ENCODE peak calls at places on chromosomes 5 and 9, in nine cellular contexts. V is brain microvascular endothelial cell; B is lung; Z is GM06990; I is lower leg skin; S is CD8-positive, alpha-beta T cell; O is foreskin fibroblast; D is stomach; F is astrocyte. M is an unnamed sample.

GRCh38 chr9:129225815-129226214 is 47.8 kb upstream of the IER5L start:
- DNase-seq in B (no peak), F (peak), O (peak), V (peak), Z (no peak), S (no peak), I (no peak), D (peak), M (peak)

GRCh38 chr5:115785395-115786009 is 31.0 kb downstream of the CDO1 start:
- DNase-seq in B (no peak), D (no peak), O (no peak), F (no peak), S (no peak), V (no peak), Z (no peak), I (no peak), M (peak)

GRCh38 chr9:137666950-137667670 is 48.3 kb downstream of the EHMT1 start:
- DNase-seq in Z (no peak), D (peak), O (no peak), B (no peak), F (no peak), I (no peak), V (no peak), S (no peak), M (no peak)

GRCh38 chr9:126834672-126835071 is 25.8 kb upstream of the ZBTB34 start:
- DNase-seq in I (no peak), O (no peak), B (no peak), S (no peak), F (no peak), Z (no peak), V (no peak), D (no peak), M (no peak)

GRCh38 chr9:5951686-5952211 is 61.1 kb downstream of the MLANA start:
- DNase-seq in V (peak), Z (peak), O (peak), D (no peak), S (no peak), B (no peak), I (no peak), F (peak), M (peak)

GRCh38 chr5:149413477-149414210 is 34.6 kb upstream of the IL17B start:
- DNase-seq in S (no peak), D (no peak), B (no peak), I (no peak), V (no peak), F (no peak), O (no peak), Z (no peak), M (no peak)

GRCh38 chr9:36878161-36878560 is 155.9 kb downstream of the PAX5 start:
- DNase-seq in Z (no peak), V (no peak), B (no peak), D (no peak), O (no peak), S (no peak), I (no peak), F (no peak), M (no peak)

GRCh38 chr5:5221731-5222130 is 81.6 kb downstream of the ADAMTS16 start:
- DNase-seq in D (no peak), F (peak), B (no peak), S (no peak), Z (no peak), V (peak), I (no peak), O (peak), M (peak)

GRCh38 chr9:104808030-104808614 is 44.2 kb downstream of the NIPSNAP3B start:
- DNase-seq in B (no peak), D (peak), S (no peak), V (no peak), Z (no peak), F (peak), O (peak), I (no peak), M (peak)

GRCh38 chr5:147464211-147464610 is 45.7 kb downstream of the DPYSL3 start:
- DNase-seq in D (no peak), B (no peak), O (peak), V (peak), Z (no peak), F (no peak), I (no peak), S (no peak), M (peak)

GRCh38 chr9:122202099-122202498 is 26.7 kb downstream of the LHX6 start:
- DNase-seq in Z (no peak), B (no peak), S (no peak), O (no peak), F (no peak), V (no peak), D (peak), I (no peak), M (no peak)

GRCh38 chr5:61350535-61350934 is 18.5 kb downstream of the ZSWIM6 start:
- DNase-seq in F (no peak), Z (no peak), O (no peak), D (no peak), S (no peak), I (no peak), V (no peak), B (no peak), M (no peak)

GRCh38 chr5:7910738-7911428 is 41.9 kb downstream of the MTRR start:
- DNase-seq in D (no peak), Z (no peak), I (no peak), V (no peak), F (no peak), S (no peak), B (no peak), O (no peak), M (no peak)

GRCh38 chr9:81814794-81815464 is 113.3 kb upstream of the SPATA31D4 start:
- DNase-seq in I (no peak), V (no peak), O (no peak), D (no peak), S (no peak), F (peak), B (no peak), Z (no peak), M (no peak)

GRCh38 chr9:1051286-1052118 is 1.3 kb downstream of the DMRT2 start:
- DNase-seq in S (no peak), B (no peak), O (peak), V (no peak), F (no peak), D (peak), I (peak), Z (no peak), M (no peak)

GRCh38 chr9:81874228-81874627 is 54.0 kb upstream of the SPATA31D4 start:
- DNase-seq in B (no peak), S (no peak), D (no peak), V (no peak), F (no peak), I (no peak), O (no peak), Z (no peak), M (no peak)

GRCh38 chr5:139767960-139768359 is 27.6 kb upstream of the PSD2 start:
- DNase-seq in I (no peak), F (no peak), Z (no peak), O (no peak), S (no peak), D (no peak), V (no peak), B (peak), M (no peak)

GRCh38 chr5:95417971-95418370 is 26.8 kb downstream of the FAM81B start:
- DNase-seq in V (no peak), S (no peak), O (peak), B (no peak), D (no peak), F (no peak), Z (no peak), I (no peak), M (no peak)

GRCh38 chr5:58497956-58498942 is 7.0 kb downstream of the GAPT start:
- DNase-seq in O (peak), S (no peak), Z (no peak), V (peak), B (no peak), D (peak), F (peak), I (no peak), M (peak)

GRCh38 chr9:2134391-2134790 is 119.2 kb downstream of the SMARCA2 start:
- DNase-seq in Z (no peak), D (no peak), F (peak), S (no peak), I (no peak), V (peak), B (no peak), O (no peak), M (peak)

GRCh38 chr5:123819818-123820217 is 307.8 kb downstream of the CSNK1G3 start:
- DNase-seq in V (peak), B (no peak), S (no peak), F (peak), O (peak), D (no peak), I (no peak), Z (no peak), M (peak)

GRCh38 chr9:14144215-14144614 is 169.7 kb downstream of the NFIB start:
- DNase-seq in D (no peak), O (no peak), F (no peak), B (no peak), V (no peak), Z (no peak), S (no peak), I (no peak), M (no peak)

DNA sequence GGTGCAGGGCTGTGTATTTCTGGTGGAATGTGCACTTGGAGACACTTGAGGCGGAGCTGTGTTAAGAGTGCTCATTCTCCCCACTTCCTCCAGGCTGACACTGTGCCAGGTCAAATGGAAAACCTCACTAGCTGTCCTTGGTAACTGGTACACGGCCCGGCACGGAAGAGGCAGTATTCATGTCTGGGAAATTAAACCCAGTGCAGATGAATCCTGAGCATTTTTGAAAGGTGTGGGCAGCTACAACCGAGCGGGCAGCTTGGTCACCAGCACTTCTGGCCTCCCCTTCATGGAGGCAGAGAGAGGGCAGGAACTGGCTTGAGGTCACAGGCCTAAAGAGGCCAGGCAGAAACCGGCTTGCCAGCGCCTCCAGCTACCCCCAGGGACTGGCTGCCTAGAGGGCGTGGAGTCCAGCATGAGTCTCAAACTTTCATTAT is 1.6 kb downstream of the CLPTM1L start:
- DNase-seq in O (no peak), S (no peak), V (no peak), I (no peak), F (no peak), Z (no peak), B (peak), D (peak), M (no peak)
- H3K4me3 ChIP-seq in O (peak), S (no peak), V (no peak), I (no peak), F (no peak), Z (peak), B (no peak), D (peak), M (peak)

DNA sequence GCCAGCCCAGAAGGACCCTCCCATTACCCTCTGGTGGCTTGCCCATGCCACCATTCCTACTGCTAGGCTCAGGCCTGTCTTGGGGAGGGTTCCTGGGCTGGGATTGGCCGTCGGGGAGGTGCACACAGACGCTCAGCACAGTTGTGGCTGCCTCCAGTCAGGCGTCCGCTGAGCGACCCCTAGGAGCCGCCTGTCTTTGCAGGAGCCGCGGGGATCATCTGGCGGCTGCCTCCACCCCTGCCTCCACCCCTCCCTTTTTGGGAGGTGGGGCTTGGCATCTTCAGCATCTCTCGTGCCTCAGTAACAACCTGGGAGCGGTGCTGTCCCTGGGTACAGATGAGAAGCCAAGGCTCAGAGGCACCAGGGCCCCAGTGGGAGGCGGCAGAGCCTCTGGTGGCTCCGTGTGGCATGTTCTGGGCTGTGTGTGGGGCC is 39.6 kb downstream of the RXRA start:
- DNase-seq in I (peak), O (peak), B (no peak), Z (no peak), F (no peak), V (no peak), S (no peak), D (peak), M (peak)
- TF ChIP-seq CTCF in I (no peak), O (no peak), B (no peak), Z (no peak), F (no peak), V (no peak), S (no peak), D (no peak), M (no peak)

GRCh38 chr5:137034764-137035479 is 464.2 kb downstream of the SPOCK1 start:
- DNase-seq in I (no peak), B (no peak), V (no peak), D (no peak), F (no peak), O (no peak), Z (no peak), S (no peak), M (no peak)

GRCh38 chr5:137035480-137035878 is 463.6 kb downstream of the SPOCK1 start:
- DNase-seq in V (no peak), S (no peak), O (peak), F (no peak), I (no peak), B (no peak), D (no peak), Z (no peak), M (peak)

GRCh38 chr5:137034213-137034612 is 464.9 kb downstream of the SPOCK1 start:
- DNase-seq in D (no peak), S (no peak), Z (no peak), V (no peak), I (no peak), O (no peak), B (no peak), F (no peak), M (no peak)

GRCh38 chr5:137037848-137038247 is 461.3 kb downstream of the SPOCK1 start:
- DNase-seq in Z (no peak), S (no peak), F (no peak), D (no peak), I (no peak), O (no peak), V (no peak), B (no peak), M (no peak)

DNA sequence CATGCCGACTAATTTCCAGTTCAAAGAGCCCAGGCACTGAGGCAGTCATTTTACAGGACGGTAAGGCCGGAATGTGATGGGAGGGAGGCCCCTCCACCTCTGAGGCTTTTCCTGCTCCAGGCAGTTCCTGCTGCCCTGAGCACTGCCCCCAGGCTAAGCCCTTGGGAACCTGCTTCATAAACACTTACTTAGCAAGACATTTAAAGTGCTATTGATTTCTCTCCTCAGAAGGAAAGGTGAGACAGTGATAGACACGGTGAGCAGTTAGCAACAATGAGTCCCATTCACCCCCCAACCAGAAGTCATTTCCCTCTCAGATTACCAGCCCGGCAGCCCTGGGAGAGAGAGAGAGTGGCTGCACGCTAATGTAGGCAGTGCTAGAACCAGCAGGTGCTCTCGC is 462.5 kb downstream of the SPOCK1 start:
- DNase-seq in Z (no peak), O (no peak), F (no peak), V (no peak), I (no peak), B (no peak), S (no peak), D (no peak), M (no peak)
- H3K4me3 ChIP-seq in Z (no peak), O (no peak), F (no peak), V (no peak), I (no peak), B (no peak), S (no peak), D (no peak), M (no peak)

GRCh38 chr9:117919594-117919993 is 215.4 kb downstream of the TLR4 start:
- DNase-seq in O (no peak), S (no peak), I (no peak), F (no peak), B (no peak), Z (no peak), D (no peak), V (no peak), M (no peak)

GRCh38 chr9:117916291-117916690 is 212.1 kb downstream of the TLR4 start:
- DNase-seq in B (no peak), F (no peak), S (no peak), O (no peak), I (no peak), V (no peak), D (no peak), Z (no peak), M (no peak)

DNA sequence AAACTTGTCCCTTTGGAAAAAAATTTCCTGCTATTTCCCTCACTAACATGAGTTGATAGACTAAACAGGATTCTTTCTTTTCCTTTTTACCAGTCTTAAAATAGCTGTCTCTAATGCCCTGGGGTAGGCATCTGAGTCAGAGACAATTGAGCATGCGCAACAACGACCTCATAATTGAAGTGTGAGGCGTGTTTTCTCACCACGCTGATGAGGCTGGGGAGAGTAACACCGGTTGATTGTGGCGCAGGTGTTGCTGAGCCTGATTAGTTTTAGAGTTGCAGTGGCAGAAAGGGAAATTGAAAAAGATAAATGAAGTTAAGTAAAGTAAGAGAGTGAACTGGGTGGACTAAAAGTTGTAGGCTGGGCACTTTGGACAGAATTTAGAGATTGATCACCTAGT is 213.7 kb downstream of the TLR4 start:
- DNase-seq in S (no peak), V (no peak), O (no peak), B (no peak), I (no peak), Z (no peak), F (no peak), D (no peak), M (no peak)
- TF ChIP-seq CTCF in S (no peak), V (no peak), O (no peak), B (no peak), I (no peak), Z (no peak), F (no peak), D (no peak), M (no peak)

GRCh38 chr5:176542135-176542595 is 5.0 kb upstream of the RNF44 start:
- DNase-seq in S (peak), O (no peak), Z (peak), I (no peak), F (no peak), B (no peak), D (peak), V (no peak), M (no peak)

GRCh38 chr5:176540956-176541337 is 3.7 kb upstream of the RNF44 start:
- DNase-seq in I (no peak), O (no peak), S (no peak), F (no peak), Z (no peak), V (no peak), B (no peak), D (no peak), M (no peak)

GRCh38 chr5:176543428-176544182 is 5.5 kb upstream of the CDHR2 start:
- DNase-seq in O (peak), D (peak), Z (peak), S (peak), I (peak), F (no peak), V (no peak), B (peak), M (peak)

GRCh38 chr5:176541338-176542134 is 4.3 kb upstream of the RNF44 start:
- DNase-seq in D (peak), S (peak), Z (peak), B (peak), V (no peak), F (no peak), O (peak), I (peak), M (no peak)

GRCh38 chr5:176542596-176543427 is 5.6 kb upstream of the RNF44 start:
- DNase-seq in B (no peak), S (no peak), I (no peak), O (peak), V (no peak), F (no peak), D (no peak), Z (peak), M (no peak)
- H3K4me3 ChIP-seq in B (peak), S (peak), I (peak), O (peak), V (peak), F (peak), D (peak), Z (peak), M (peak)

GRCh38 chr5:6759401-6759800 is 46.2 kb downstream of the TENT4A start:
- DNase-seq in O (peak), B (no peak), I (no peak), S (no peak), D (no peak), F (no peak), V (no peak), Z (no peak), M (peak)
- TF ChIP-seq CTCF in O (no peak), B (no peak), I (no peak), S (no peak), D (no peak), F (no peak), V (no peak), Z (peak), M (no peak)

GRCh38 chr5:107542428-107542827 is 128.3 kb downstream of the EFNA5 start:
- DNase-seq in D (peak), S (no peak), Z (no peak), B (peak), V (peak), I (peak), O (peak), F (peak), M (peak)
- H3K4me3 ChIP-seq in D (no peak), S (no peak), Z (no peak), B (no peak), V (no peak), I (no peak), O (peak), F (no peak), M (no peak)